ENCODE peak calls at places on chromosomes 13 and 19, in eight cellular contexts. P is A549; J is fibroblast of the aortic adventitia; D is NT2/D1; L is effector memory CD4-positive, alpha-beta T cell; A is retinal pigment epithelial cell; Y is cardiac fibroblast; O is mucosa of descending colon. E is an unnamed sample.

GRCh38 chr13:38624822-38625221 is 62.1 kb upstream of the FREM2 start:
- DNase-seq in A (no peak), P (no peak), O (no peak), J (no peak), D (no peak), L (no peak), Y (no peak), E (no peak)

GRCh38 chr13:21674271-21675009 is 3.6 kb downstream of the FGF9 start:
- DNase-seq in J (no peak), O (peak; percentile 61), Y (no peak), D (no peak), A (no peak), P (no peak), L (no peak), E (no peak)

GRCh38 chr19:14116918-14117578 is 514 bp downstream of the PRKACA start:
- DNase-seq in P (no peak), J (no peak), D (no peak), A (no peak), Y (no peak), O (peak; percentile 74), L (peak; percentile 8), E (no peak)

GRCh38 chr19:1183543-1184172 is 9.6 kb upstream of the SBNO2 start:
- DNase-seq in A (no peak), J (no peak), P (peak; percentile 81), Y (no peak), L (no peak), O (peak; percentile 82), D (no peak), E (no peak)

GRCh38 chr13:85512421-85512820 is 286.8 kb downstream of the SLITRK6 start:
- DNase-seq in A (no peak), L (no peak), P (no peak), D (no peak), O (no peak), Y (no peak), J (no peak), E (no peak)

GRCh38 chr19:52626915-52627314 is 11.2 kb downstream of the ZNF83 start:
- DNase-seq in O (no peak), P (no peak), Y (no peak), L (no peak), J (no peak), D (no peak), A (no peak), E (no peak)

GRCh38 chr19:39397360-39398296 is 6.5 kb downstream of the MED29 start:
- DNase-seq in J (peak; percentile 83), O (peak; percentile 95), Y (peak; percentile 91), D (no peak), L (peak; percentile 81), A (no peak), P (peak; percentile 99), E (peak; percentile 85)

GRCh38 chr13:35953537-35954206 is 177.5 kb downstream of the DCLK1 start:
- DNase-seq in A (peak; percentile 58), J (peak; percentile 95), P (peak; percentile 7), L (no peak), D (peak; percentile 72), O (no peak), Y (peak; percentile 96), E (no peak)

GRCh38 chr19:38917921-38918491 is 6.0 kb upstream of the CCER2 start:
- DNase-seq in O (no peak), P (peak; percentile 90), A (no peak), D (no peak), J (no peak), L (no peak), Y (no peak), E (no peak)

GRCh38 chr13:112751617-112752016 is 61.8 kb downstream of the ATP11A start:
- DNase-seq in D (no peak), A (no peak), Y (no peak), O (no peak), J (no peak), L (no peak), P (no peak), E (no peak)

GRCh38 chr13:78569029-78569428 is 34.3 kb downstream of the POU4F1 start:
- DNase-seq in J (no peak), O (no peak), P (no peak), D (no peak), L (no peak), Y (no peak), A (no peak), E (no peak)
- H3K4me3 ChIP-seq in J (no peak overlapping the region), O (no peak overlapping the region), P (no peak overlapping the region), D (no peak overlapping the region), L (no peak overlapping the region), Y (no peak overlapping the region), A (no peak overlapping the region), E (no peak overlapping the region)

GRCh38 chr19:3175761-3176714 is 2.5 kb upstream of the S1PR4 start:
- DNase-seq in Y (peak; percentile 76), P (no peak), D (no peak), O (peak; percentile 83), L (peak; percentile 42), A (peak; percentile 88), J (peak; percentile 76), E (no peak)
- H3K4me3 ChIP-seq in Y (no peak overlapping the region), P (no peak overlapping the region), D (no peak overlapping the region), O (no peak overlapping the region), L (peak overlapping the region; percentile 31), A (no peak overlapping the region), J (no peak overlapping the region), E (no peak overlapping the region)

GRCh38 chr19:11722414-11722813 is 16.3 kb downstream of the ZNF823 start:
- DNase-seq in J (no peak), L (no peak), Y (no peak), O (no peak), D (no peak), P (no peak), A (no peak), E (no peak)

GRCh38 chr19:11721681-11722080 is 17.1 kb downstream of the ZNF823 start:
- DNase-seq in Y (no peak), J (no peak), L (no peak), D (no peak), A (no peak), P (no peak), O (no peak), E (no peak)
- H3K4me3 ChIP-seq in Y (no peak overlapping the region), J (no peak overlapping the region), L (no peak overlapping the region), D (no peak overlapping the region), A (no peak overlapping the region), P (no peak overlapping the region), O (no peak overlapping the region), E (no peak overlapping the region)

GRCh38 chr19:16470541-16470910 is 1.2 kb downstream of the EPS15L1 start:
- DNase-seq in P (no peak), O (no peak), Y (peak; percentile 13), A (no peak), J (no peak), D (no peak), L (no peak), E (no peak)
- H3K4me3 ChIP-seq in P (peak overlapping the region; percentile 89), O (no peak overlapping the region), Y (peak overlapping the region; percentile 78), A (peak overlapping the region; percentile 82), J (peak overlapping the region; percentile 81), D (peak overlapping the region; percentile 75), L (peak overlapping the region; percentile 74), E (peak overlapping the region; percentile 70)

GRCh38 chr13:98975822-98976261 is 2.0 kb downstream of the DOCK9 start:
- DNase-seq in D (no peak), P (no peak), J (no peak), L (no peak), O (no peak), A (no peak), Y (no peak), E (peak; percentile 76)

GRCh38 chr13:98978280-98978679 is 416 bp upstream of the DOCK9 start:
- DNase-seq in O (no peak), Y (peak; percentile 48), J (peak; percentile 62), P (no peak), L (no peak), A (peak; percentile 58), D (no peak), E (no peak)

GRCh38 chr13:98977568-98978270 is at the start of gene DOCK9:
- DNase-seq in P (no peak), D (peak; percentile 9), Y (peak; percentile 85), A (peak; percentile 46), O (peak; percentile 60), L (no peak), J (peak; percentile 71), E (no peak)

GRCh38 chr13:98976941-98977340 is 923 bp downstream of the DOCK9 start:
- DNase-seq in D (no peak), P (no peak), J (peak; percentile 37), A (no peak), Y (peak; percentile 45), O (no peak), L (no peak), E (no peak)

GRCh38 chr13:98976338-98976737 is 1.5 kb downstream of the DOCK9 start:
- DNase-seq in Y (peak; percentile 51), A (no peak), P (no peak), L (no peak), J (peak; percentile 64), O (no peak), D (no peak), E (no peak)
- H3K4me3 ChIP-seq in Y (peak overlapping the region; percentile 60), A (peak overlapping the region; percentile 15), P (no peak overlapping the region), L (no peak overlapping the region), J (no peak overlapping the region), O (no peak overlapping the region), D (no peak overlapping the region), E (no peak overlapping the region)

GRCh38 chr19:12064266-12065099 is at the start of gene ZNF844:
- DNase-seq in D (peak; percentile 82), O (peak; percentile 97), A (peak; percentile 55), P (no peak), L (peak; percentile 25), J (peak; percentile 85), Y (peak; percentile 94), E (no peak)

GRCh38 chr19:12065100-12065538 is 588 bp downstream of the ZNF844 start:
- DNase-seq in J (peak; percentile 45), L (no peak), D (no peak), O (peak; percentile 50), Y (peak; percentile 54), P (no peak), A (no peak), E (no peak)
- H3K4me3 ChIP-seq in J (peak overlapping the region; percentile 96), L (peak overlapping the region; percentile 88), D (peak overlapping the region; percentile 87), O (peak overlapping the region; percentile 69), Y (peak overlapping the region; percentile 65), P (no peak overlapping the region), A (peak overlapping the region; percentile 65), E (no peak overlapping the region)

GRCh38 chr19:34096020-34096915 is 76.0 kb upstream of the LSM14A start:
- DNase-seq in J (peak; percentile 66), D (peak; percentile 25), O (no peak), L (no peak), P (peak; percentile 78), A (peak; percentile 50), Y (peak; percentile 68), E (peak; percentile 42)
- H3K4me3 ChIP-seq in J (no peak overlapping the region), D (no peak overlapping the region), O (no peak overlapping the region), L (no peak overlapping the region), P (no peak overlapping the region), A (no peak overlapping the region), Y (no peak overlapping the region), E (no peak overlapping the region)